ENCODE peak calls at places on chromosomes 12 and 14, in four cellular contexts. C is HepG2, M is GM12878, O is K562. X is an unnamed sample.

GRCh38 chr14:103624860-103625259 is 4.2 kb upstream of the KLC1 start:
- DNase-seq in M (no peak), O (no peak), C (peak; percentile 46), X (peak; percentile 33)

GRCh38 chr12:84973026-84973425 is 60.4 kb upstream of the SLC6A15 start:
- DNase-seq in O (no peak), C (no peak), M (no peak), X (no peak)

GRCh38 chr12:94242871-94243270 is 94.5 kb downstream of the PLXNC1 start:
- DNase-seq in C (no peak), O (no peak), M (no peak), X (no peak)

GRCh38 chr12:42407306-42407705 is 81.3 kb downstream of the PPHLN1 start:
- DNase-seq in C (no peak), M (no peak), O (no peak), X (no peak)

GRCh38 chr12:107057071-107057834 is 36.1 kb downstream of the CRY1 start:
- DNase-seq in O (no peak), M (no peak), C (no peak), X (no peak)

GRCh38 chr12:55847033-55847432 is 4.3 kb upstream of the MMP19 start:
- DNase-seq in C (no peak), O (no peak), M (no peak), X (no peak)

GRCh38 chr12:3670083-3670620 is 82.8 kb downstream of the CRACR2A start:
- DNase-seq in C (no peak), O (no peak), M (no peak), X (no peak)

GRCh38 chr14:94963051-94963450 is 193.1 kb upstream of the GSC start:
- DNase-seq in M (no peak), O (no peak), C (no peak), X (no peak)

GRCh38 chr12:117408161-117408791 is 46.9 kb upstream of the NOS1 start:
- DNase-seq in O (no peak), M (no peak), C (no peak), X (peak; percentile 43)

GRCh38 chr12:13964666-13965065 is 16.7 kb downstream of the GRIN2B start:
- DNase-seq in M (no peak), C (no peak), O (no peak), X (no peak)

GRCh38 chr12:46177020-46177419 is 91.8 kb downstream of the SLC38A1 start:
- DNase-seq in M (peak; percentile 56), C (no peak), O (no peak), X (no peak)

GRCh38 chr14:93332032-93332852 is 594 bp downstream of the BTBD7 start:
- DNase-seq in M (no peak), C (peak; percentile 40), O (peak; percentile 70), X (peak; percentile 85)

GRCh38 chr12:81468206-81468605 is 290.9 kb downstream of the PPFIA2 start:
- DNase-seq in M (no peak), O (no peak), C (no peak), X (no peak)

GRCh38 chr12:10771132-10771733 is 31.2 kb downstream of the TAS2R7 start:
- DNase-seq in C (peak; percentile 24), O (peak; percentile 5), M (no peak), X (peak; percentile 22)

GRCh38 chr12:132904718-132905328 is 17.4 kb upstream of the CHFR start:
- DNase-seq in C (no peak), M (no peak), O (peak; percentile 73), X (peak; percentile 75)

GRCh38 chr12:71551529-71551928 is 111.9 kb downstream of the LGR5 start:
- DNase-seq in O (no peak), M (no peak), C (no peak), X (peak; percentile 22)

GRCh38 chr12:47343684-47344567 is 264.2 kb upstream of the AMIGO2 start:
- DNase-seq in M (no peak), O (no peak), C (no peak), X (no peak)

GRCh38 chr14:67487937-67488893 is at the start of gene TMEM229B:
- DNase-seq in O (no peak), M (peak; percentile 94), C (no peak), X (no peak)

GRCh38 chr14:22291406-22291805 is 297.6 kb downstream of the DAD1 start:
- DNase-seq in O (no peak), C (no peak), M (no peak), X (no peak)

GRCh38 chr12:94150483-94151225 is 2.3 kb downstream of the PLXNC1 start:
- DNase-seq in O (no peak), C (no peak), M (no peak), X (peak; percentile 46)

GRCh38 chr12:848519-849191 is 96.3 kb downstream of the WNK1 start:
- DNase-seq in C (no peak), O (no peak), M (no peak), X (no peak)

GRCh38 chr14:106372870-106373657 is 846.7 kb downstream of the TMEM121 start:
- DNase-seq in M (no peak), C (peak; percentile 42), O (peak; percentile 78), X (peak; percentile 81)

GRCh38 chr12:87185367-87185766 is 843.8 kb downstream of the C12orf50 start:
- DNase-seq in C (no peak), M (no peak), O (no peak), X (no peak)

GRCh38 chr14:31286456-31287293 is 79.1 kb upstream of the HECTD1 start:
- DNase-seq in C (peak; percentile 83), M (no peak), O (peak; percentile 22), X (no peak)

GRCh38 chr14:74503973-74504335 is 10.4 kb downstream of the ISCA2 start:
- DNase-seq in C (no peak), M (no peak), O (no peak), X (no peak)

GRCh38 chr14:63840981-63841380 is 11.8 kb upstream of the SYNE2 start:
- DNase-seq in O (no peak), M (no peak), C (peak; percentile 44), X (no peak)

GRCh38 chr12:212799-213526 is 994 bp downstream of the SLC6A12 start:
- DNase-seq in C (peak; percentile 47), M (no peak), O (no peak), X (peak; percentile 50)

GRCh38 chr14:67137744-67138371 is 51.4 kb upstream of the GARIN2 start:
- DNase-seq in M (no peak), O (no peak), C (no peak), X (peak; percentile 13)

GRCh38 chr12:1882850-1883470 is 35.5 kb downstream of the CACNA2D4 start:
- DNase-seq in C (no peak), M (no peak), O (no peak), X (peak; percentile 1)

GRCh38 chr12:131091976-131092691 is 138.4 kb downstream of the ADGRD1 start:
- DNase-seq in M (peak; percentile 38), C (no peak), O (no peak), X (no peak)

GRCh38 chr12:91183565-91183964 is 948 bp upstream of the DCN start:
- DNase-seq in C (no peak), O (no peak), M (no peak), X (no peak)

GRCh38 chr12:91185437-91185836 is 2.8 kb upstream of the DCN start:
- DNase-seq in M (no peak), O (no peak), C (no peak), X (no peak)

GRCh38 chr12:91180577-91180976 is 2.0 kb downstream of the DCN start:
- DNase-seq in O (no peak), M (no peak), C (no peak), X (peak; percentile 7)

GRCh38 chr12:91181053-91181452 is 1.6 kb downstream of the DCN start:
- DNase-seq in O (no peak), M (no peak), C (no peak), X (no peak)

DNA sequence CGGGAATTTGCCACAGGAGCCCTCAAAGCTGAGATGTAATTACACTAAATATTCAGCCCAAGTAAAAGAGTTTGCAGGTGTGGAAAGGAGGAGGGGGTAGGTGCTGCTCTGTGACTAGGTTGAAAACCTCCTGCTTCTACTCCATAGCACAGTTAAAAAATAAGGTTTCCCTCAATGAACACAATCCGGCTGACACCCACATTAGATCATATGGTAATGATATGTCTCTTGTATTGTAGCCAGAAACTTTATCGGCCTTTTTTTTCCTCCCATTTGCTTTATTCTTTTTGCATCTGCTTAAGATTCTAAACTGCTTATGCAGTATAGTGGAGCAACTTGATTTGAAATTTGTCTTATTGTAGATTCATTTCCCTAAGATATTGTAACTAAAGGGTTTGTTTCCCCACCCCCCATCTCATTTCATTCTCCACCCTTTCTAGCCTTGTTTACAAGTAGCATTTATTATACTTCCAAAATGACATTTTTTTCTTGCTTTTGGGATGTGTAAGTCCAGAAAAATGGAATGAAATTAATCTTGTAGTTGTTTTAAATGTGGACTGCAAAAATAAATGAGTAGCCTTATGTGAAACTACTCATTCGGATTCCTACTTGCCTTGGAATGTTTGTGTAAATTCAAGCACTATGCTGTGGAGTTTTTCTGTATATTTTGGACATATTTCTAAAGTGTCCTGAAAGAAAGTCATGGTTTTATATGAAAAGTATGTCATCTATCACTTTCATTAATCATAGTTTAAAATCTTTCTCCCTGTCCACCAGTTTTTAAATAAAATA is at the start of gene DCN:
- DNase-seq in O (no peak), M (no peak), C (no peak), X (no peak)
- TF ChIP-seq USF2 in O (no peak), M (no peak), C (no peak), X (no peak)

DNA sequence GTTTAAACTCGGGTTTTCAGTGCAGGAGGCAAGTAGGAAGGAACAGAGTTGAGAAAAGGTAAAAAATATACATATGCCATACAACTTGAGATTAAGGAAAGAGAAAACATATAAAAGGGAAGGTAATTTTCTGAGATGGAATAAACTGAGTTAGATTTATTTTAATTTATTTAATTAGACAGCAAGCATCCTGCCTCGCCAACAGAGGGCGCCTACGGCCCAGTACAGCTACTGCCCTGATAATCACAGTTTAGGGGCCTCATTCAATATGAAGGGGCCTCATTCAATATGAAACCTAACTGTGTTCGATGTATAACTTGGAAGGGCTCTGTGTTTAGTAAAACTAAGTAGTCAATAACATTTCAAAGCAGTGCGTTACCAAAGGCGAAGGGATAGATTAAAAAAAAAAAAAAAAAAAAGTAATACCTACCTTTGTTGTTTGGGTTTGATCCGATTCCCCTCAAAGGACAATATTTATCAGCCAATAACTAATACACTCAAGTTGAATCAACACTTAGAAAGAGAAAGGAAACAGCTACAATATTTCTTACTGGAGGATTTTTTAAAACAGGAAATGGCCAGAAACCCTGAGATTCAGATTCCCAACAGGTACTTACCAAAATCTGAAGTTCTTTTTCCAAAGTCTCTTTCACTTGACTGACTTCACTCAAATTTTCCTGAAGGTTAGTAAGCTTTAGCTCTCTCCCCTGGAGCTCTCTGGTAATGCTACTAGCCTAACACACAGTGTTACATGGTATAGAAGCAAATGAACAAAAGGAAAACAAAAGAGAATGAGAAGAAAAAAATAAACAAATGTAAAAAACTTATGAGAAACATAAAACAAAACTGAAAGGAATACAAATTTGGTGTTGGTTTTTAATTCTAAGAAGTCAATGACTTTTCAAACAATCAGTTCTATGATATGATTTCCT is 70.0 kb upstream of the VPS33A start:
- DNase-seq in M (no peak), C (peak; percentile 23), O (peak; percentile 49), X (peak; percentile 24)
- TF ChIP-seq FOXM1 in M (peak; percentile 24), C (no peak), O (no peak), X (no peak)

GRCh38 chr14:69624131-69624530 is 12.7 kb downstream of the SUSD6 start:
- DNase-seq in O (no peak), M (no peak), C (no peak), X (no peak)
- TF ChIP-seq POLR2AphosphoS5 in O (no peak), M (no peak), C (no peak), X (no peak)

GRCh38 chr12:4829793-4830162 is 79.9 kb upstream of the KCNA1 start:
- DNase-seq in C (no peak), O (no peak), M (no peak), X (no peak)

GRCh38 chr12:4826909-4827308 is 82.8 kb upstream of the KCNA1 start:
- DNase-seq in C (no peak), O (no peak), M (no peak), X (no peak)

GRCh38 chr12:4830568-4830967 is 79.1 kb upstream of the KCNA1 start:
- DNase-seq in M (no peak), C (no peak), O (no peak), X (no peak)

GRCh38 chr12:4828176-4828575 is 81.5 kb upstream of the KCNA1 start:
- DNase-seq in O (no peak), M (no peak), C (no peak), X (no peak)

GRCh38 chr12:4829161-4829792 is 80.4 kb upstream of the KCNA1 start:
- DNase-seq in C (no peak), O (no peak), M (peak; percentile 73), X (no peak)
- TF ChIP-seq USF2 in C (no peak), O (no peak), M (no peak), X (no peak)

X was measured in SK-N-SH.